ENCODE peak calls at places on chromosomes 11 and 22, in ten cellular contexts. L, K, X, T, J, C, Y, A, W and D are unnamed samples.

GRCh38 chr11:61650781-61651571 is 29.2 kb upstream of the DAGLA start:
- DNase-seq in L (no peak), X (peak), J (no peak), T (no peak), K (no peak), Y (no peak), A (no peak), C (no peak), W (no peak), D (no peak)

GRCh38 chr22:46078241-46079092 is 71.9 kb upstream of the PPARA start:
- DNase-seq in Y (no peak), L (no peak), K (peak), X (peak), J (peak), A (peak), C (no peak), T (no peak), W (peak), D (no peak)

GRCh38 chr11:66312549-66313320 is 4.1 kb downstream of the CD248 start:
- DNase-seq in W (peak), A (peak), C (peak), T (peak), X (peak), L (peak), J (peak), Y (peak), K (peak), D (peak)

GRCh38 chr11:76567261-76567660 is 103.3 kb downstream of the LRRC32 start:
- DNase-seq in L (no peak), W (no peak), A (no peak), X (no peak), C (no peak), K (no peak), J (no peak), Y (no peak), T (no peak), D (no peak)

GRCh38 chr11:58498464-58498863 is 9.4 kb downstream of the OR5B21 start:
- DNase-seq in L (no peak), C (no peak), J (no peak), K (no peak), A (no peak), X (no peak), W (no peak), Y (no peak), T (no peak), D (no peak)

GRCh38 chr11:132099692-132100091 is 729.3 kb downstream of the NTM start:
- DNase-seq in K (no peak), Y (no peak), L (no peak), A (no peak), W (no peak), J (no peak), T (no peak), C (no peak), X (peak), D (peak)

GRCh38 chr11:63880031-63880841 is 36.7 kb downstream of the RCOR2 start:
- DNase-seq in A (no peak), J (peak), T (no peak), K (no peak), X (no peak), L (no peak), Y (no peak), C (no peak), W (no peak), D (no peak)

GRCh38 chr11:8258289-8258688 is 5.4 kb downstream of the LMO1 start:
- DNase-seq in L (no peak), J (no peak), K (peak), W (no peak), C (no peak), Y (no peak), X (no peak), T (no peak), A (peak), D (no peak)

GRCh38 chr11:115324569-115325432 is 179.4 kb downstream of the CADM1 start:
- DNase-seq in C (no peak), L (no peak), A (peak), W (peak), J (peak), Y (no peak), T (peak), K (peak), X (peak), D (peak)

GRCh38 chr22:47209077-47209514 is 446.6 kb downstream of the TBC1D22A start:
- DNase-seq in Y (no peak), C (no peak), J (no peak), A (no peak), K (no peak), X (no peak), T (no peak), W (no peak), L (no peak), D (no peak)

GRCh38 chr11:1160231-1161101 is 2.7 kb downstream of the MUC5AC start:
- DNase-seq in X (no peak), A (no peak), K (no peak), C (no peak), T (no peak), Y (no peak), W (no peak), J (no peak), L (no peak), D (no peak)

GRCh38 chr11:12279672-12280108 is 97.7 kb upstream of the PARVA start:
- DNase-seq in W (no peak), X (no peak), T (no peak), J (no peak), K (no peak), L (no peak), C (no peak), A (no peak), Y (no peak), D (no peak)

GRCh38 chr22:46502346-46502745 is 35.1 kb downstream of the CELSR1 start:
- DNase-seq in X (no peak), W (no peak), A (no peak), L (no peak), K (no peak), Y (no peak), T (no peak), C (no peak), J (no peak), D (no peak)

GRCh38 chr11:69144316-69144715 is 11.4 kb upstream of the SMIM38 start:
- DNase-seq in Y (no peak), W (no peak), J (no peak), L (no peak), A (no peak), T (peak), C (no peak), K (no peak), X (no peak), D (no peak)

GRCh38 chr22:27919943-27920755 is 1.1 kb upstream of the PITPNB start:
- DNase-seq in X (no peak), K (peak), J (peak), Y (no peak), L (no peak), W (no peak), T (peak), C (no peak), A (no peak), D (peak)

GRCh38 chr11:119120639-119121007 is 757 bp upstream of the HINFP start:
- DNase-seq in J (no peak), A (no peak), L (no peak), X (no peak), Y (no peak), K (peak), T (no peak), W (no peak), C (no peak), D (no peak)

GRCh38 chr11:110829873-110830272 is 117.6 kb upstream of the ARHGAP20 start:
- DNase-seq in X (no peak), W (no peak), J (no peak), Y (no peak), A (no peak), C (no peak), L (no peak), K (no peak), T (peak), D (no peak)

GRCh38 chr11:404551-405264 is 10.1 kb downstream of the SIGIRR start:
- DNase-seq in A (no peak), W (no peak), Y (no peak), L (no peak), T (no peak), J (no peak), X (peak), C (no peak), K (no peak), D (no peak)

GRCh38 chr11:78217650-78218541 is 29.2 kb downstream of the USP35 start:
- DNase-seq in X (peak), W (no peak), C (no peak), L (no peak), T (no peak), A (no peak), Y (no peak), J (no peak), K (no peak), D (no peak)

GRCh38 chr11:259374-259773 is 18.8 kb upstream of the NLRP6 start:
- DNase-seq in A (no peak), Y (no peak), L (no peak), W (no peak), T (no peak), K (no peak), C (no peak), X (no peak), J (no peak), D (no peak)